ENCODE peak calls at places on chromosomes 11 and 22, in nine cellular contexts. D is lower leg skin; Z is breast epithelium; L is adipocyte; V is neural progenitor cell; O is naive thymus-derived CD4-positive, alpha-beta T cell; F is IMR-90; H is stomach; Y is AG04450. G is an unnamed sample.

GRCh38 chr22:41479671-41480396 is 10.9 kb downstream of the ACO2 start:
- DNase-seq in D (no peak), Z (no peak), L (peak; percentile 68), V (peak; percentile 93), O (no peak), F (peak; percentile 73), H (no peak), Y (no peak), G (no peak)

GRCh38 chr22:40203568-40203967 is 25.8 kb downstream of the TNRC6B start:
- DNase-seq in D (no peak), Z (no peak), L (peak; percentile 13), V (no peak), O (no peak), F (peak; percentile 38), H (no peak), Y (no peak), G (no peak)

GRCh38 chr11:110857885-110858555 is 145.8 kb upstream of the ARHGAP20 start:
- DNase-seq in D (peak; percentile 36), Z (no peak), L (peak; percentile 92), V (no peak), O (no peak), F (peak; percentile 61), H (peak; percentile 26), Y (peak; percentile 13), G (peak; percentile 76)

GRCh38 chr11:131422491-131422890 is 52.1 kb downstream of the NTM start:
- DNase-seq in D (no peak), Z (no peak), L (no peak), V (no peak), O (no peak), F (no peak), H (no peak), Y (no peak), G (peak; percentile 2)

GRCh38 chr11:76253416-76253815 is 47.1 kb upstream of the WNT11 start:
- DNase-seq in D (no peak), Z (no peak), L (no peak), V (no peak), O (no peak), F (no peak), H (no peak), Y (no peak), G (no peak)

GRCh38 chr22:20551805-20552449 is 44.5 kb downstream of the MED15 start:
- DNase-seq in D (no peak), Z (no peak), L (no peak), V (no peak), O (no peak), F (no peak), H (no peak), Y (no peak), G (no peak)

GRCh38 chr11:77035580-77035979 is 1.4 kb downstream of the B3GNT6 start:
- DNase-seq in D (no peak), Z (no peak), L (no peak), V (no peak), O (no peak), F (no peak), H (peak; percentile 67), Y (no peak), G (no peak)

GRCh38 chr11:8075119-8075726 is 5.8 kb upstream of the TUB start:
- DNase-seq in D (no peak), Z (no peak), L (no peak), V (no peak), O (no peak), F (no peak), H (no peak), Y (no peak), G (no peak)

GRCh38 chr11:126090452-126090851 is 27.8 kb upstream of the CDON start:
- DNase-seq in D (no peak), Z (no peak), L (no peak), V (no peak), O (no peak), F (no peak), H (no peak), Y (no peak), G (no peak)

GRCh38 chr11:9787981-9788521 is 124.2 kb downstream of the SWAP70 start:
- DNase-seq in D (no peak), Z (no peak), L (peak; percentile 87), V (no peak), O (no peak), F (peak; percentile 95), H (no peak), Y (peak; percentile 93), G (peak; percentile 95)

GRCh38 chr11:33461726-33462125 is 204.5 kb downstream of the HIPK3 start:
- DNase-seq in D (no peak), Z (no peak), L (peak; percentile 35), V (no peak), O (no peak), F (no peak), H (no peak), Y (no peak), G (no peak)

GRCh38 chr22:48944756-48945620 is 882.7 kb downstream of the BRD1 start:
- DNase-seq in D (peak; percentile 3), Z (peak; percentile 33), L (no peak), V (no peak), O (no peak), F (no peak), H (peak; percentile 15), Y (no peak), G (no peak)

GRCh38 chr11:118911880-118912741 is 13.6 kb downstream of the BCL9L start:
- DNase-seq in D (peak; percentile 87), Z (peak; percentile 92), L (peak; percentile 96), V (peak; percentile 78), O (peak; percentile 80), F (peak; percentile 93), H (no peak), Y (peak; percentile 75), G (peak; percentile 93)

GRCh38 chr11:133745791-133746190 is 99.5 kb downstream of the SPATA19 start:
- DNase-seq in D (no peak), Z (no peak), L (no peak), V (no peak), O (no peak), F (no peak), H (no peak), Y (no peak), G (no peak)

GRCh38 chr11:69361048-69361447 is 67.1 kb downstream of the MYEOV start:
- DNase-seq in D (peak; percentile 0), Z (peak; percentile 28), L (no peak), V (no peak), O (peak; percentile 3), F (no peak), H (no peak), Y (no peak), G (no peak)

GRCh38 chr22:29117799-29118477 is 45.1 kb downstream of the KREMEN1 start:
- DNase-seq in D (no peak), Z (no peak), L (no peak), V (no peak), O (no peak), F (peak; percentile 24), H (no peak), Y (no peak), G (no peak)

GRCh38 chr22:41951898-41952474 is at the start of gene SMIM45:
- DNase-seq in D (no peak), Z (no peak), L (no peak), V (peak; percentile 92), O (no peak), F (no peak), H (no peak), Y (no peak), G (no peak)

DNA sequence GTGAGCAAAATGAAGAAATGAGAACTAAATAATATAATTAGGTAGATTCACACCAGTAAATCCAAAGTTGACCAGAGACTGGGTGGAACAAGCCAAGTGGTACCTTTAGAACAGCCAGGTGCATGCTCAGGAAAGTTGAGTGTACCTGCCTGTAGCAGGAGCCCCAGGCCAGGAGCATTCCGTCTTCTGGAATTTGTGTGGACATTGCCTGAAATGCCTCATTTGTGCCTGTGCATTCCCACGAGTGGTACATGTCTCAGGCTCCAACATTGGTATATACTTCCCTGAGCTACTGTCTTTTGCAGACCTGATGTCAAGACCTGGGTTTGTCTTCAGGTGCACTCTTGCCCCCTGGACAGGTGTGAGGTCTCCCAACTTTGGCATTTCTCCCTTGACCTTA is 187.6 kb upstream of the NECTIN1 start:
- DNase-seq in D (no peak), Z (no peak), L (no peak), V (no peak), O (no peak), F (no peak), H (no peak), Y (no peak), G (no peak)
- H3K4me3 ChIP-seq in D (no peak overlapping the region), Z (no peak overlapping the region), L (no peak overlapping the region), V (no peak overlapping the region), O (no peak overlapping the region), F (no peak overlapping the region), H (no peak overlapping the region), Y (no peak overlapping the region), G (no peak overlapping the region)

DNA sequence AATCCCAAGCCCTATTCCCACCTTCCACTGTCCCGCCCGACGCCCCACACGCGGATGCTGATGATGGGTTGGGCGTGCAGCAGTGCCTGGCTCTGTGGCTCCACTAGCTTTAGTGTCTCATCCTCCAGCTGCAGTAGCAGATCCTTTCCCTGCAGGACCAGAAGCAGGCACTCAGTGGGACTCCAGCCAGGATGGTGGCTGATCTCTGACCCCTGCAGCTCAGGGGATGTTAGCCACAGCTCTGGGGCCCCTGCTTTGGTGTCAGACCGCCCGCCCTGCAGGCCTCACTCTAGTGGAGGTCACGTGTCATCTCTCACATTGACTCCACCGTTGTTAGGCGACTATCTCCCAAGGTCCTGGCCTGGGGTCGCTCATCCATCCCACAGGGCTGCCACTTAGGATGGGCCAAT is 11.8 kb downstream of the SMPD1 start:
- DNase-seq in D (no peak), Z (no peak), L (no peak), V (no peak), O (peak; percentile 40), F (no peak), H (no peak), Y (no peak), G (no peak)
- H3K4me3 ChIP-seq in D (no peak overlapping the region), Z (no peak overlapping the region), L (no peak overlapping the region), V (no peak overlapping the region), O (peak overlapping the region; percentile 52), F (no peak overlapping the region), H (no peak overlapping the region), Y (no peak overlapping the region), G (no peak overlapping the region)

GRCh38 chr11:47577460-47578041 is 1.2 kb downstream of the KBTBD4 start:
- DNase-seq in D (no peak), Z (no peak), L (no peak), V (no peak), O (no peak), F (no peak), H (no peak), Y (no peak), G (peak; percentile 30)
- H3K4me3 ChIP-seq in D (no peak overlapping the region), Z (no peak overlapping the region), L (peak overlapping the region; percentile 86), V (peak overlapping the region; percentile 87), O (peak overlapping the region; percentile 95), F (peak overlapping the region; percentile 54), H (no peak overlapping the region), Y (peak overlapping the region; percentile 95), G (peak overlapping the region; percentile 96)

DNA sequence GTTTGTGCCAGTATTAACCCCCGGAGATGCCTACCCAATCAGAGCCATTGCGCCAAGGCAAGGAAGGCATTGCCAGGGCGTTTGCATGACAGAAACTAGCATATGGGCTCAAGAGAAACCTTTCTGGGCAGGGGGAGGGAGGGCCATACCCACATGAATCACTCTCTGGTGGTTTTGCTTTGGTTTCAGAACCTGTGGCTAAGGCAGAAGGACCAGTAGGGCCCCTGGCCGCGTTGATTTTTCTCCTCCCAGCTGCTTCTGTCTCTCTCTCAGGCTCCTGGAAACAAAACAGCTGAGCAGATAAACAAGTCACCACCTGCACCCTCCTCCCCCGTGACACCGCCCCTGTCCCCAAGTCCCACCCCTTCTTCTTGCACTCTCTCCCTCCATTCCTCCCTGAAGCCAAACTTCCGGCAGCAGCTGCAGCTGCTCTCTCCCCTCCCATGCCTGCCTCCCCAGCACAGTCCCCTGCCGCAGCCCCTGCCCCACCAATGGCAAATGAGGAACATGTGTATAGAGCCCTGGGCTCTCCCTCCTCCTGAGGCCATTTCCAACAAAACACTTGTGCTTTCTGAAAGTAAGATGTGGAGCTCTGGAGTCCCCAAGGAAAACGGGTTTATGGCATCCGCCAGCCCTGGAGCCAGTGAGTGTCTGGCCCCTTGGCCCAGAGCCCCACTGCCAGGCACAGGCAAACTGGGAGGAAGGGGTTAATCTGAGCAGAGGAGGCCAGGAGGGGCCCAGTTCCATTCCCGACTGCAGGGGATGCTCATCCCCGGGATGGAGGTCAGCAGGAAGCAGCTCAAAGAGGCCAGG is 39.0 kb upstream of the ADA2 start:
- DNase-seq in D (peak; percentile 23), Z (peak; percentile 68), L (no peak), V (peak; percentile 88), O (peak; percentile 62), F (no peak), H (peak; percentile 53), Y (no peak), G (no peak)
- H3K4me3 ChIP-seq in D (no peak overlapping the region), Z (no peak overlapping the region), L (no peak overlapping the region), V (peak overlapping the region; percentile 20), O (peak overlapping the region; percentile 38), F (no peak overlapping the region), H (peak overlapping the region; percentile 23), Y (no peak overlapping the region), G (no peak overlapping the region)